ENCODE peak calls at places on chromosome 3, in four cellular contexts. V is Panc1, M is GM23248, F is fibroblast of villous mesenchyme. R is an unnamed sample.
A peak's percentile ranks its signal among the peaks of the same experiment; 100 is the strongest.

GRCh38 chr3:98565843-98566242 is 27.6 kb downstream of the CPOX start:
- DNase-seq in V (no peak), M (no peak), F (peak; percentile 22), R (no peak)

GRCh38 chr3:34157491-34157890 is 359.1 kb downstream of the PDCD6IP start:
- DNase-seq in V (no peak), M (no peak), F (no peak), R (no peak)

GRCh38 chr3:44264146-44264545 is 22.5 kb downstream of the TOPAZ1 start:
- DNase-seq in V (no peak), M (no peak), F (no peak), R (no peak)

GRCh38 chr3:135090020-135090717 is 295.1 kb downstream of the EPHB1 start:
- DNase-seq in V (no peak), M (no peak), F (no peak), R (no peak)

GRCh38 chr3:170429050-170429449 is 10.4 kb downstream of the CLDN11 start:
- DNase-seq in V (no peak), M (peak; percentile 48), F (peak; percentile 57), R (no peak)

GRCh38 chr3:151864423-151865101 is 8.9 kb upstream of the SUCNR1 start:
- DNase-seq in V (peak; percentile 17), M (peak; percentile 76), F (peak; percentile 90), R (no peak)

GRCh38 chr3:10889206-10889960 is 73.4 kb downstream of the SLC6A11 start:
- DNase-seq in V (no peak), M (no peak), F (no peak), R (no peak)

GRCh38 chr3:6770376-6770648 is 90.6 kb upstream of the GRM7 start:
- DNase-seq in V (no peak), M (no peak), F (no peak), R (no peak)

GRCh38 chr3:79497447-79498111 is 270.2 kb downstream of the ROBO1 start:
- DNase-seq in V (no peak), M (peak; percentile 50), F (peak; percentile 5), R (peak; percentile 56)

GRCh38 chr3:39804951-39805350 is 4.5 kb upstream of the MYRIP start:
- DNase-seq in V (no peak), M (peak; percentile 14), F (no peak), R (no peak)

GRCh38 chr3:42601898-42602581 is 1.6 kb downstream of the NKTR start:
- DNase-seq in V (no peak), M (peak; percentile 54), F (no peak), R (peak; percentile 32)

GRCh38 chr3:130242850-130243569 is 102.5 kb upstream of the COL6A5 start:
- DNase-seq in V (peak; percentile 2), M (peak; percentile 20), F (peak; percentile 12), R (no peak)

GRCh38 chr3:45043715-45044299 is 17.7 kb downstream of the CLEC3B start:
- DNase-seq in V (no peak), M (peak; percentile 93), F (peak; percentile 91), R (no peak)

GRCh38 chr3:141399979-141400971 is 32.0 kb downstream of the ZBTB38 start:
- DNase-seq in V (no peak), M (peak; percentile 57), F (peak; percentile 76), R (no peak)

GRCh38 chr3:141083831-141084624 is 32.9 kb downstream of the SPSB4 start:
- DNase-seq in V (no peak), M (no peak), F (no peak), R (no peak)

GRCh38 chr3:16323737-16324136 is 58.7 kb downstream of the OXNAD1 start:
- DNase-seq in V (no peak), M (no peak), F (no peak), R (no peak)

GRCh38 chr3:14253022-14253761 is 74.6 kb downstream of the LSM3 start:
- DNase-seq in V (no peak), M (peak; percentile 79), F (peak; percentile 79), R (peak; percentile 82)

GRCh38 chr3:59273976-59274375 is 224.2 kb upstream of the CFAP20DC start:
- DNase-seq in V (no peak), M (peak; percentile 88), F (no peak), R (peak; percentile 89)

GRCh38 chr3:136783708-136784191 is 31.6 kb upstream of the STAG1 start:
- DNase-seq in V (no peak), M (peak; percentile 9), F (peak; percentile 55), R (peak; percentile 13)

GRCh38 chr3:136862611-136862951 is 573 bp downstream of the NCK1 start:
- DNase-seq in V (no peak), M (peak; percentile 76), F (peak; percentile 77), R (peak; percentile 85)

GRCh38 chr3:136518102-136518501 is 234.1 kb downstream of the STAG1 start:
- DNase-seq in V (no peak), M (no peak), F (no peak), R (no peak)

GRCh38 chr3:184766555-184767261 is 45.3 kb upstream of the VPS8 start:
- DNase-seq in V (no peak), M (no peak), F (no peak), R (peak; percentile 24)

GRCh38 chr3:64078966-64079365 is 55.7 kb upstream of the PSMD6 start:
- DNase-seq in V (no peak), M (no peak), F (no peak), R (no peak)

GRCh38 chr3:31250116-31250813 is 282.5 kb upstream of the STT3B start:
- DNase-seq in V (no peak), M (peak; percentile 78), F (no peak), R (no peak)

GRCh38 chr3:173587055-173587454 is 189.5 kb downstream of the NLGN1 start:
- DNase-seq in V (no peak), M (no peak), F (no peak), R (no peak)

GRCh38 chr3:173583496-173583895 is 186.0 kb downstream of the NLGN1 start:
- DNase-seq in V (no peak), M (no peak), F (no peak), R (peak; percentile 56)

GRCh38 chr3:173586176-173586575 is 188.6 kb downstream of the NLGN1 start:
- DNase-seq in V (no peak), M (peak; percentile 33), F (no peak), R (no peak)

GRCh38 chr3:173584093-173584833 is 186.7 kb downstream of the NLGN1 start:
- DNase-seq in V (peak; percentile 8), M (peak; percentile 58), F (peak; percentile 19), R (peak; percentile 54)

DNA sequence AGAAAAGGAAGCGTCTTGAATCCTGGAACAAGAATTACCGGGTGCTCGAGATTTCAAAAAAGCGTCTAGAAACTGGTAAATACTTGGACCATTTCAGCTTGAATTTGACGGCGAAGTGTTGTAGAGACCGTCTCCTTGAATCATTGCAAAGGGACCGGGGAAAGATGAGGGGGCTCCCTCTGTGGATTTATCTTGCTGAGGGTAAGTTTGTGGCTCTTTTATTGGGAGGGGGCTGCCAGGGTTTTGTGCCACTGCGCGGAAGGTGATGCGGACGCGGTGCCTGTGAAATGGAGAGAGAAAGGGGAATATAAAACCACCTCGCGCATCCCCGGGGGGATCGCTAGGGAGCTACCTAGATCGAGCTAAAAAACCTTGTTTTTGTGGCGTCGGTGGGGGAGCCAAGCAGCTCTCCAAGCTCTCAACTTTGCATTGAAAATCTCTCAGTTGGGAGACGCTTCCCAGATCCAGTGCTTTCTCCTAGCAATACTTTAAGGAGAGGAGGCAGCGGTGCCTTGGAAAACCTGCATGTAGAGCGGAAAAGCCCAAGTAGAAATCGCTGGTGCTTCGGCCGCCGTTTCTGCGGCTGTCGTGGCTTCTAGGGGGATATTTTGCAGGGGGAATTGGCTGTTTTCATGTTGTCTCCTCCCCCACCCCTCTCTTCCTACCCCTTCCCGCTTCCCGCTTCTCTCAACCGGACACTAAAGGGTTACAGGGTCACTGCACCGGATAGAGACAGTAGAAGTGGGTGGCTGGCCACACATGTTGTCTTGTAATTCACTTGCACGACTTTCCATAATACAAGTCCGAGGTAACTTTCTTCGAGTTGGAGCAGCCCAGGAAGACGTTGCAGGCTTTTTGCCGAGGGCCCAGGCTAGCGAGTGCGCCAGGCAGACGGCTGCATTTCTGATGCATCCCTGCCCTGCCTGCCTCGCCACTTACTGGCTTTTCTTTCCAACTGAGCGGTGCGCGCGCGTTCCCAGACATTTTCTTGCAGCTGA is 187.6 kb downstream of the NLGN1 start:
- DNase-seq in V (no peak), M (peak; percentile 86), F (peak; percentile 12), R (peak; percentile 2)
- H3K4me3 ChIP-seq in V (peak overlapping the region; percentile 37), M (peak overlapping the region; percentile 97), F (peak overlapping the region; percentile 48), R (peak overlapping the region; percentile 14)

DNA sequence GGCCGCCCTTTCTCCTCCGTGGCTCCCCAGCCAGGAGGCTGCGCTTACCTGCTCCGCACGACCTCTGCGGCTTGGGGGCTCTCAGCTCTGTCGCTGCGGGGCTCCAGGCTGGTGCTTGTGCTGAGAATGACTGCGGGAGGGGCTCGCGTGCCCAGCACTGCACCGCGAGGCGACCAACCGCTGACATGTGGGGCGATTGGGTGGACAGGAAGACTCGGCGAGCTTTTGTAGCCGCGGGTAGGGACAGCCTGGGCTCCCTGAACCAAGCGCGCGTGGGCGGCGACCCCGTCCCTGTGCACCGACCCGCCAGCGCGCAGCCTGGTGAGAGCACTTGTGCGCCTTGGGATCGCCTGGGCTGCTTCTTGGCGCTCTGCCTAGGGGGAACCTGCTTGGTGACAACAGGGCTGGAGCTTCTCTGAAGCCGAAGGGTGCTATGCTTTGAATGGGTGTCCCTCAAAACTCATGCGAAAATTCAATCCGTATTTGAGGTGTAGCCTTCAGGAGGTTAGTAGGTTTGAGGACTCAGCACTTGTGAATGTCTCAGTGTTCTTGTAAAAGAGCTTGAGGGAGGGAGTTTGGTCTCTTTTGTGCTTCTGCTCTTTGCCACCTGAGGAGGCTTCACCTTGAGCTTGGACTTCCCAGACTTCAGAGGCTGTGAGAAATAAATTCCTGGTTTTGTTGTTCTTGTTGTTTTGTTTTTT is 50.4 kb downstream of the IL12A start:
- DNase-seq in V (no peak), M (peak; percentile 56), F (peak; percentile 12), R (no peak)
- H3K4me3 ChIP-seq in V (peak overlapping the region; percentile 16), M (peak overlapping the region; percentile 61), F (peak overlapping the region; percentile 34), R (no peak overlapping the region)

GRCh38 chr3:122678496-122678895 is 2.1 kb upstream of the PARP14 start:
- DNase-seq in V (no peak), M (no peak), F (no peak), R (no peak)

GRCh38 chr3:122680381-122681293 is at the start of gene PARP14:
- DNase-seq in V (no peak), M (peak; percentile 85), F (peak; percentile 88), R (peak; percentile 54)

GRCh38 chr3:122681294-122682015 is 816 bp downstream of the PARP14 start:
- DNase-seq in V (no peak), M (peak; percentile 12), F (peak; percentile 23), R (no peak)

GRCh38 chr3:122679085-122679466 is 1.6 kb upstream of the PARP14 start:
- DNase-seq in V (peak; percentile 75), M (peak; percentile 90), F (peak; percentile 82), R (peak; percentile 70)

DNA sequence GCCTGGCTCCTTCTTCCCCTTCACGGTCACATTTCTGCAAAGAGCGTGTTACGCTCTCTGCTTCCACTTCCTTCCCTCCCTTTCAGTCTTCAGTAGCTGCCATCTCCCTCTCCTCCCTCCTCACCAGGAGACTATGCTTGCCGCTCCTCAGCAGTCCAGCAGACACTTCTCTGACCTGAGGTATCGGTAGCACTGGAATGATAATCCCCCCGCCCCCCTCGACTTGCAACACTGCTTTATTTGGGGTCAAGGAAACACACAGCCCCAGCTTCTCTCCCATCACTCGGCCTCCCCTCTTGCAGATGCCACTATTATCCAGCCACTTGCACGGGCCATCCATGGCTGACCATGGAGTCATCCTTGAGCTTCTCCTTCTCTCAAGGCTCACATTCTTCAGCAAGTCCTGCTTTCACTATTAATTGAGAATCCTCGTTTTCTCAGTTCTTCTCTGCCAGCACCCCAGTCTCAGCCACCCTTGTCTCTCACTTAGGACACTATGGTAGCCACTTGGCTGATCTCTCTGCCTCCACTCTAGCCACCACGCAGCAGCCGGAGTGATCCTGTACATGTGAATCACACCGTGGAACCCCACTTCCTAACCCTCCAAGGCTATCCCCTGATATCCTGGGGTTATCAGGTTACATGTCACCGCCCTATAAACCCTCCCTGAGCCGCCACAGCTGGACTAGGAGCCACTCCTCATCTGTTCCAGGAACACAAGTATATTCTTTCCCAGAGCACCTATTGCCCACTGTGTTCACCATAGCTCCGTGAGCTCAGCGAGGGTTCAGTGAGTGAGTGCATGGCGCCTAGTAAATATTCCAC is 960 bp upstream of the PARP14 start:
- DNase-seq in V (no peak), M (peak; percentile 54), F (peak; percentile 59), R (no peak)
- H3K4me3 ChIP-seq in V (peak overlapping the region; percentile 81), M (peak overlapping the region; percentile 78), F (peak overlapping the region; percentile 71), R (no peak overlapping the region)

GRCh38 chr3:174540081-174540480 is 319.1 kb upstream of the NAALADL2 start:
- DNase-seq in V (no peak), M (no peak), F (no peak), R (no peak)
- H3K4me3 ChIP-seq in V (no peak overlapping the region), M (no peak overlapping the region), F (no peak overlapping the region), R (no peak overlapping the region)

R was measured in trophoblast cell.